ENCODE peak calls at places on chromosome 20, in four cellular contexts. One of them, this sample, is unnamed.
A peak's percentile ranks its signal among the peaks of the same experiment; 100 is the strongest.

GRCh38 chr20:17624070-17624469 is 54.2 kb downstream of the DSTN start:
- DNase-seq in fibroblast of lung: no peak
- DNase-seq in tibial artery: peak; percentile 14
- DNase-seq in BJ: no peak
- DNase-seq in this sample: no peak

GRCh38 chr20:22288156-22288555 is 296.2 kb downstream of the FOXA2 start:
- DNase-seq in fibroblast of lung: no peak
- DNase-seq in tibial artery: no peak
- DNase-seq in BJ: no peak
- DNase-seq in this sample: no peak

GRCh38 chr20:23156170-23156841 is 70.2 kb upstream of the CD93 start:
- DNase-seq in fibroblast of lung: peak; percentile 84
- DNase-seq in tibial artery: peak; percentile 79
- DNase-seq in BJ: no peak
- DNase-seq in this sample: no peak

GRCh38 chr20:50248104-50248631 is 57.5 kb downstream of the CEBPB start:
- DNase-seq in fibroblast of lung: peak; percentile 80
- DNase-seq in tibial artery: no peak
- DNase-seq in BJ: no peak
- DNase-seq in this sample: no peak

GRCh38 chr20:49483018-49483705 is 694 bp upstream of the KCNB1 start:
- DNase-seq in fibroblast of lung: no peak
- DNase-seq in tibial artery: no peak
- DNase-seq in BJ: no peak
- DNase-seq in this sample: no peak

GRCh38 chr20:43198607-43199006 is 8.9 kb upstream of the PTPRT start:
- DNase-seq in fibroblast of lung: no peak
- DNase-seq in tibial artery: no peak
- DNase-seq in BJ: no peak
- DNase-seq in this sample: no peak

GRCh38 chr20:47784599-47785320 is 521 bp downstream of the SULF2 start:
- DNase-seq in fibroblast of lung: peak; percentile 70
- DNase-seq in tibial artery: no peak
- DNase-seq in BJ: no peak
- DNase-seq in this sample: peak; percentile 53

GRCh38 chr20:19012671-19013070 is 199.1 kb downstream of the SCP2D1 start:
- DNase-seq in fibroblast of lung: no peak
- DNase-seq in tibial artery: no peak
- DNase-seq in BJ: no peak
- DNase-seq in this sample: no peak

GRCh38 chr20:56630086-56630493 is 984 bp downstream of the TFAP2C start:
- DNase-seq in fibroblast of lung: peak; percentile 72
- DNase-seq in tibial artery: no peak
- DNase-seq in BJ: no peak
- DNase-seq in this sample: peak; percentile 87
- TF ChIP-seq CTCF in fibroblast of lung: peak; percentile 33
- TF ChIP-seq CTCF in tibial artery: no peak
- TF ChIP-seq CTCF in BJ: peak; percentile 90
- TF ChIP-seq CTCF in this sample: peak; percentile 94

GRCh38 chr20:20366896-20367680 is 816 bp upstream of the INSM1 start:
- DNase-seq in fibroblast of lung: no peak
- DNase-seq in tibial artery: no peak
- DNase-seq in BJ: no peak
- DNase-seq in this sample: peak; percentile 31
- TF ChIP-seq CTCF in fibroblast of lung: no peak
- TF ChIP-seq CTCF in tibial artery: no peak
- TF ChIP-seq CTCF in BJ: no peak
- TF ChIP-seq CTCF in this sample: no peak

GRCh38 chr20:57244627-57245214 is 21.7 kb downstream of the BMP7 start:
- DNase-seq in fibroblast of lung: no peak
- DNase-seq in tibial artery: no peak
- DNase-seq in BJ: no peak
- DNase-seq in this sample: no peak
- TF ChIP-seq CTCF in fibroblast of lung: no peak
- TF ChIP-seq CTCF in tibial artery: no peak
- TF ChIP-seq CTCF in BJ: no peak
- TF ChIP-seq CTCF in this sample: no peak

GRCh38 chr20:53208110-53208908 is 236.2 kb downstream of the TSHZ2 start:
- DNase-seq in fibroblast of lung: no peak
- DNase-seq in tibial artery: no peak
- DNase-seq in BJ: no peak
- DNase-seq in this sample: peak; percentile 57
- TF ChIP-seq CTCF in fibroblast of lung: no peak
- TF ChIP-seq CTCF in tibial artery: no peak
- TF ChIP-seq CTCF in BJ: no peak
- TF ChIP-seq CTCF in this sample: peak; percentile 55

GRCh38 chr20:38854654-38855066 is 49.2 kb downstream of the PPP1R16B start:
- DNase-seq in fibroblast of lung: no peak
- DNase-seq in tibial artery: no peak
- DNase-seq in BJ: no peak
- DNase-seq in this sample: no peak
- TF ChIP-seq CTCF in fibroblast of lung: no peak
- TF ChIP-seq CTCF in tibial artery: no peak
- TF ChIP-seq CTCF in BJ: no peak
- TF ChIP-seq CTCF in this sample: no peak